ENCODE peak calls at places on chromosomes 11 and 22, in nine cellular contexts. One of them, this sample, is unnamed.

GRCh38 chr11:12868315-12869073 is 140.6 kb upstream of the RASSF10 start:
- DNase-seq in tibial nerve: no peak
- DNase-seq in mucosa of descending colon: no peak
- DNase-seq in adrenal gland: no peak
- DNase-seq in IMR-90: peak; percentile 27
- DNase-seq in right atrium auricular region: no peak
- DNase-seq in BE2C: no peak
- DNase-seq in HCT116: no peak
- DNase-seq in tibial artery: no peak
- DNase-seq in this sample: no peak

GRCh38 chr11:2930705-2931415 is 1.6 kb upstream of the PHLDA2 start:
- DNase-seq in tibial nerve: no peak
- DNase-seq in mucosa of descending colon: peak; percentile 93
- DNase-seq in adrenal gland: peak; percentile 77
- DNase-seq in IMR-90: peak; percentile 23
- DNase-seq in right atrium auricular region: no peak
- DNase-seq in BE2C: peak; percentile 41
- DNase-seq in HCT116: peak; percentile 86
- DNase-seq in tibial artery: peak; percentile 57
- DNase-seq in this sample: peak; percentile 51

GRCh38 chr11:1882265-1883238 is 9.1 kb downstream of the PRR33 start:
- DNase-seq in tibial nerve: peak; percentile 72
- DNase-seq in mucosa of descending colon: peak; percentile 89
- DNase-seq in adrenal gland: peak; percentile 83
- DNase-seq in IMR-90: peak; percentile 41
- DNase-seq in right atrium auricular region: no peak
- DNase-seq in BE2C: peak; percentile 85
- DNase-seq in HCT116: peak; percentile 43
- DNase-seq in tibial artery: peak; percentile 64
- DNase-seq in this sample: peak; percentile 88

GRCh38 chr11:36010010-36010740 is 66.3 kb downstream of the LDLRAD3 start:
- DNase-seq in tibial nerve: no peak
- DNase-seq in mucosa of descending colon: no peak
- DNase-seq in adrenal gland: no peak
- DNase-seq in IMR-90: peak; percentile 57
- DNase-seq in right atrium auricular region: no peak
- DNase-seq in BE2C: no peak
- DNase-seq in HCT116: no peak
- DNase-seq in tibial artery: no peak
- DNase-seq in this sample: no peak

GRCh38 chr11:39236916-39237315 is 2222.5 kb downstream of the LRRC4C start:
- DNase-seq in tibial nerve: no peak
- DNase-seq in mucosa of descending colon: no peak
- DNase-seq in adrenal gland: no peak
- DNase-seq in IMR-90: no peak
- DNase-seq in right atrium auricular region: no peak
- DNase-seq in BE2C: no peak
- DNase-seq in HCT116: no peak
- DNase-seq in tibial artery: no peak
- DNase-seq in this sample: no peak

GRCh38 chr11:78630561-78631303 is 56.1 kb upstream of the NARS2 start:
- DNase-seq in tibial nerve: no peak
- DNase-seq in mucosa of descending colon: no peak
- DNase-seq in adrenal gland: no peak
- DNase-seq in IMR-90: no peak
- DNase-seq in right atrium auricular region: no peak
- DNase-seq in BE2C: no peak
- DNase-seq in HCT116: no peak
- DNase-seq in tibial artery: no peak
- DNase-seq in this sample: no peak

GRCh38 chr11:120523196-120523595 is 11.6 kb downstream of the GRIK4 start:
- DNase-seq in tibial nerve: no peak
- DNase-seq in mucosa of descending colon: no peak
- DNase-seq in adrenal gland: no peak
- DNase-seq in IMR-90: no peak
- DNase-seq in right atrium auricular region: no peak
- DNase-seq in BE2C: no peak
- DNase-seq in HCT116: no peak
- DNase-seq in tibial artery: no peak
- DNase-seq in this sample: no peak

GRCh38 chr22:50057292-50057867 is 718 bp downstream of the TTLL8 start:
- DNase-seq in tibial nerve: no peak
- DNase-seq in mucosa of descending colon: no peak
- DNase-seq in adrenal gland: no peak
- DNase-seq in IMR-90: peak; percentile 14
- DNase-seq in right atrium auricular region: no peak
- DNase-seq in BE2C: no peak
- DNase-seq in HCT116: no peak
- DNase-seq in tibial artery: no peak
- DNase-seq in this sample: no peak

GRCh38 chr11:78000193-78000592 is 5.7 kb upstream of the INTS4 start:
- DNase-seq in tibial nerve: no peak
- DNase-seq in mucosa of descending colon: peak; percentile 50
- DNase-seq in adrenal gland: peak; percentile 53
- DNase-seq in IMR-90: peak; percentile 77
- DNase-seq in right atrium auricular region: no peak
- DNase-seq in BE2C: peak; percentile 63
- DNase-seq in HCT116: peak; percentile 68
- DNase-seq in tibial artery: no peak
- DNase-seq in this sample: no peak

GRCh38 chr11:110186867-110187266 is 93.7 kb downstream of the ZC3H12C start:
- DNase-seq in tibial nerve: no peak
- DNase-seq in mucosa of descending colon: no peak
- DNase-seq in adrenal gland: no peak
- DNase-seq in IMR-90: no peak
- DNase-seq in right atrium auricular region: no peak
- DNase-seq in BE2C: no peak
- DNase-seq in HCT116: no peak
- DNase-seq in tibial artery: no peak
- DNase-seq in this sample: no peak

GRCh38 chr11:60264644-60265043 is 15.8 kb upstream of the MS4A4A start:
- DNase-seq in tibial nerve: no peak
- DNase-seq in mucosa of descending colon: no peak
- DNase-seq in adrenal gland: no peak
- DNase-seq in IMR-90: no peak
- DNase-seq in right atrium auricular region: no peak
- DNase-seq in BE2C: no peak
- DNase-seq in HCT116: no peak
- DNase-seq in tibial artery: no peak
- DNase-seq in this sample: no peak

GRCh38 chr22:30885591-30885990 is 83.0 kb downstream of the MORC2 start:
- DNase-seq in tibial nerve: no peak
- DNase-seq in mucosa of descending colon: no peak
- DNase-seq in adrenal gland: peak; percentile 2
- DNase-seq in IMR-90: no peak
- DNase-seq in right atrium auricular region: no peak
- DNase-seq in BE2C: no peak
- DNase-seq in HCT116: no peak
- DNase-seq in tibial artery: no peak
- DNase-seq in this sample: no peak

GRCh38 chr22:43512279-43512678 is 100.5 kb downstream of the MPPED1 start:
- DNase-seq in tibial nerve: no peak
- DNase-seq in mucosa of descending colon: no peak
- DNase-seq in adrenal gland: no peak
- DNase-seq in IMR-90: no peak
- DNase-seq in right atrium auricular region: no peak
- DNase-seq in BE2C: no peak
- DNase-seq in HCT116: no peak
- DNase-seq in tibial artery: no peak
- DNase-seq in this sample: no peak

GRCh38 chr11:120538707-120539106 is 27.2 kb downstream of the GRIK4 start:
- DNase-seq in tibial nerve: no peak
- DNase-seq in mucosa of descending colon: no peak
- DNase-seq in adrenal gland: no peak
- DNase-seq in IMR-90: no peak
- DNase-seq in right atrium auricular region: no peak
- DNase-seq in BE2C: no peak
- DNase-seq in HCT116: no peak
- DNase-seq in tibial artery: no peak
- DNase-seq in this sample: no peak

GRCh38 chr11:95720219-95720618 is 69.4 kb downstream of the FAM76B start:
- DNase-seq in tibial nerve: no peak
- DNase-seq in mucosa of descending colon: no peak
- DNase-seq in adrenal gland: no peak
- DNase-seq in IMR-90: no peak
- DNase-seq in right atrium auricular region: no peak
- DNase-seq in BE2C: no peak
- DNase-seq in HCT116: no peak
- DNase-seq in tibial artery: no peak
- DNase-seq in this sample: no peak

GRCh38 chr22:46748206-46748947 is 10.3 kb upstream of the CERK start:
- DNase-seq in tibial nerve: no peak
- DNase-seq in mucosa of descending colon: no peak
- DNase-seq in adrenal gland: no peak
- DNase-seq in IMR-90: no peak
- DNase-seq in right atrium auricular region: no peak
- DNase-seq in BE2C: no peak
- DNase-seq in HCT116: no peak
- DNase-seq in tibial artery: no peak
- DNase-seq in this sample: no peak

GRCh38 chr11:8099291-8099899 is 18.4 kb downstream of the TUB start:
- DNase-seq in tibial nerve: peak; percentile 95
- DNase-seq in mucosa of descending colon: peak; percentile 95
- DNase-seq in adrenal gland: peak; percentile 72
- DNase-seq in IMR-90: peak; percentile 82
- DNase-seq in right atrium auricular region: peak; percentile 86
- DNase-seq in BE2C: peak; percentile 64
- DNase-seq in HCT116: peak; percentile 68
- DNase-seq in tibial artery: peak; percentile 84
- DNase-seq in this sample: peak; percentile 75
- TF ChIP-seq CTCF in tibial nerve: peak; percentile 73
- TF ChIP-seq CTCF in mucosa of descending colon: peak; percentile 50
- TF ChIP-seq CTCF in adrenal gland: peak; percentile 54
- TF ChIP-seq CTCF in IMR-90: peak; percentile 89
- TF ChIP-seq CTCF in right atrium auricular region: peak; percentile 81
- TF ChIP-seq CTCF in BE2C: peak; percentile 66
- TF ChIP-seq CTCF in HCT116: peak; percentile 90
- TF ChIP-seq CTCF in tibial artery: peak; percentile 74
- TF ChIP-seq CTCF in this sample: peak; percentile 87

GRCh38 chr11:85685131-85685819 is 720 bp downstream of the CCDC89 start:
- DNase-seq in tibial nerve: no peak
- DNase-seq in mucosa of descending colon: no peak
- DNase-seq in adrenal gland: peak; percentile 13
- DNase-seq in IMR-90: peak; percentile 68
- DNase-seq in right atrium auricular region: no peak
- DNase-seq in BE2C: peak; percentile 66
- DNase-seq in HCT116: no peak
- DNase-seq in tibial artery: no peak
- DNase-seq in this sample: no peak

GRCh38 chr11:85680897-85681296 is 5.1 kb downstream of the CCDC89 start:
- DNase-seq in tibial nerve: no peak
- DNase-seq in mucosa of descending colon: no peak
- DNase-seq in adrenal gland: peak; percentile 69
- DNase-seq in IMR-90: no peak
- DNase-seq in right atrium auricular region: no peak
- DNase-seq in BE2C: peak; percentile 27
- DNase-seq in HCT116: no peak
- DNase-seq in tibial artery: no peak
- DNase-seq in this sample: no peak

GRCh38 chr11:85682330-85683305 is 3.4 kb downstream of the CCDC89 start:
- DNase-seq in tibial nerve: peak; percentile 25
- DNase-seq in mucosa of descending colon: peak; percentile 58
- DNase-seq in adrenal gland: peak; percentile 73
- DNase-seq in IMR-90: peak; percentile 47
- DNase-seq in right atrium auricular region: no peak
- DNase-seq in BE2C: peak; percentile 86
- DNase-seq in HCT116: no peak
- DNase-seq in tibial artery: peak; percentile 48
- DNase-seq in this sample: peak; percentile 81

GRCh38 chr11:85685820-85686459 is at the start of gene CCDC89:
- DNase-seq in tibial nerve: peak; percentile 70
- DNase-seq in mucosa of descending colon: peak; percentile 45
- DNase-seq in adrenal gland: peak; percentile 70
- DNase-seq in IMR-90: peak; percentile 99
- DNase-seq in right atrium auricular region: peak; percentile 88
- DNase-seq in BE2C: peak; percentile 77
- DNase-seq in HCT116: no peak
- DNase-seq in tibial artery: peak; percentile 79
- DNase-seq in this sample: peak; percentile 77
- H3K4me3 ChIP-seq in tibial nerve: peak within 1 kb of the TSS; percentile 21
- H3K4me3 ChIP-seq in mucosa of descending colon: no peak within 1 kb of the TSS
- H3K4me3 ChIP-seq in adrenal gland: no peak within 1 kb of the TSS
- H3K4me3 ChIP-seq in IMR-90: peak within 1 kb of the TSS; percentile 52
- H3K4me3 ChIP-seq in right atrium auricular region: peak within 1 kb of the TSS; percentile 22
- H3K4me3 ChIP-seq in BE2C: peak within 1 kb of the TSS; percentile 84
- H3K4me3 ChIP-seq in HCT116: no peak within 1 kb of the TSS
- H3K4me3 ChIP-seq in tibial artery: peak within 1 kb of the TSS; percentile 49
- H3K4me3 ChIP-seq in this sample: peak within 1 kb of the TSS; percentile 61

DNA sequence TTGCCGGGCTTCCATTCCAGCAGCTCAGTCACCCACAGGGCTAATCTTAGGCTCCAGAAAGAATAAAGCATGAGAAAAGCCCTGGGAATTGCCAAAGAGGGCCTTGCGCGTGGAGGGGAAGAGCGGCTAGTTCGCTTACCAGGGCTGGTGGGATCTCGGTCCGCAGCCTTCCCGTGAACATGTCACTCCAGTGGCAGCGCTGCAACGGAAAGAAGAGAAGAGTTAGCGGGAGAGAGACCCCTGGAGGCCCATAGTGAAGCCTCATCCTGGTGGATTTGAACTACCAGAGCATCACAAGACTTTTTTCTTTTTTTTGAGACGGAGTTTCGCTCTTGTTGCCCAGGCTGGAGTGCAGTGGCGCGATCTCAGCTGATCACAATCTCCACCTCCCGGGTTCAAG is 18.0 kb downstream of the RANGAP1 start:
- DNase-seq in tibial nerve: no peak
- DNase-seq in mucosa of descending colon: no peak
- DNase-seq in adrenal gland: no peak
- DNase-seq in IMR-90: no peak
- DNase-seq in right atrium auricular region: no peak
- DNase-seq in BE2C: no peak
- DNase-seq in HCT116: no peak
- DNase-seq in tibial artery: no peak
- DNase-seq in this sample: no peak
- H3K36me3 ChIP-seq in tibial nerve: peaks cover 100% of the 10 kb centered on the region
- H3K36me3 ChIP-seq in mucosa of descending colon: no peaks in the 10 kb centered on the region
- H3K36me3 ChIP-seq in adrenal gland: no peaks in the 10 kb centered on the region
- H3K36me3 ChIP-seq in IMR-90: peaks cover 70% of the 10 kb centered on the region
- H3K36me3 ChIP-seq in right atrium auricular region: peaks cover 75% of the 10 kb centered on the region
- H3K36me3 ChIP-seq in BE2C: peaks cover 91% of the 10 kb centered on the region
- H3K36me3 ChIP-seq in HCT116: peaks cover 72% of the 10 kb centered on the region
- H3K36me3 ChIP-seq in tibial artery: peaks cover 95% of the 10 kb centered on the region
- H3K36me3 ChIP-seq in this sample: peaks cover 95% of the 10 kb centered on the region

DNA sequence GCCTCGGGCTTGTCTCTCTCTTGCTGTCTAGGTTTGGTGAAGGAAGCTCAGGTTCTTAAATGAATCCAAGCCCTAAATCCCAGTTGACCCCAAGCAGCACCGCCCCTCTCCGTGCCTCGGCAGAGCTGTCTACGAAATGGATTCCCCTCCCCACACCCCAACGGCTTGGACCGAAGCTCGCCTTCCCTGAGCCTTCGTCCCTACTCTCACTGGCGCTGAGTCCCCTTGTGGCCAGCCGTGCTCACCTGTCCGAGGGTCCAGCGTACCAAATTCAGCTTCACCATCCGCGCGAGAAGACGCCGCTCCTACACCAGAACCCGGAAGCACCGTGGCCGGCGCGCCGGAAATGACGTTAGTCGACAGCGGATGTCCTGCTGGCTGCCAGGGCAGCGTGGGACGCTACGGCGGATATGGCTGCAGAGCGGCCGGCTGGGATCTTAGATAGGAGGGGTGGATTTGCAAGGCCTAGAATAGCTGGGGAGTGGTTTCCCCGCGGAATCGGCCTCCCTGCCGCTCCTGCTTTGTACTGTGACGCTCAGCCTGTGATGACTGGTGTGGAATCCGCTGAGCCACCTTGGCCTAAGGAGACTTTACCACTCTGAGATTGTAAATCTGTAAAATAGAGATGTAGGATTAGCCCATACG is at the start of gene TFIP11:
- DNase-seq in tibial nerve: peak; percentile 95
- DNase-seq in mucosa of descending colon: peak; percentile 99
- DNase-seq in adrenal gland: peak; percentile 94
- DNase-seq in IMR-90: peak; percentile 90
- DNase-seq in right atrium auricular region: peak; percentile 96
- DNase-seq in BE2C: peak; percentile 95
- DNase-seq in HCT116: peak; percentile 87
- DNase-seq in tibial artery: peak; percentile 94
- DNase-seq in this sample: peak; percentile 95
- TF ChIP-seq CTCF in tibial nerve: no peak
- TF ChIP-seq CTCF in mucosa of descending colon: no peak
- TF ChIP-seq CTCF in adrenal gland: no peak
- TF ChIP-seq CTCF in IMR-90: peak; percentile 9
- TF ChIP-seq CTCF in right atrium auricular region: no peak
- TF ChIP-seq CTCF in BE2C: peak; percentile 9
- TF ChIP-seq CTCF in HCT116: peak; percentile 32
- TF ChIP-seq CTCF in tibial artery: no peak
- TF ChIP-seq CTCF in this sample: no peak

This sample was measured in left ventricle myocardium inferior.